ENCODE peak calls at places on chromosomes 1 and 21, in eight cellular contexts. R is GM23338, W is K562, Y is GM12878, M is HepG2, G is H1, J is HCT116, V is endothelial cell of umbilical vein. N is an unnamed sample.

GRCh38 chr1:200405273-200405672 is 4.6 kb downstream of the ZNF281 start:
- DNase-seq in R (no peak), W (no peak), Y (no peak), M (peak), G (no peak), J (no peak), V (no peak), N (no peak)

GRCh38 chr1:79264975-79265818 is 258.7 kb upstream of the ADGRL4 start:
- DNase-seq in R (no peak), W (no peak), Y (no peak), M (no peak), G (no peak), J (no peak), V (no peak), N (peak)

GRCh38 chr1:32888134-32888533 is 1.8 kb downstream of the HPCA start:
- DNase-seq in R (no peak), W (no peak), Y (no peak), M (no peak), G (no peak), J (no peak), V (no peak), N (no peak)

GRCh38 chr1:44812822-44813543 is 4.7 kb downstream of the BTBD19 start:
- DNase-seq in R (no peak), W (no peak), Y (no peak), M (no peak), G (no peak), J (no peak), V (no peak), N (no peak)

GRCh38 chr21:45416619-45417018 is 11.7 kb downstream of the COL18A1 start:
- DNase-seq in R (peak), W (no peak), Y (no peak), M (no peak), G (no peak), J (no peak), V (no peak), N (no peak)

GRCh38 chr1:181149326-181150000 is 61.0 kb downstream of the IER5 start:
- DNase-seq in R (peak), W (no peak), Y (no peak), M (no peak), G (no peak), J (no peak), V (no peak), N (no peak)

GRCh38 chr1:156114919-156115513 is 505 bp downstream of the LMNA start:
- DNase-seq in R (peak), W (no peak), Y (no peak), M (no peak), G (no peak), J (no peak), V (peak), N (no peak)

GRCh38 chr1:8025061-8025670 is 943 bp downstream of the ERRFI1 start:
- DNase-seq in R (no peak), W (no peak), Y (no peak), M (no peak), G (no peak), J (no peak), V (no peak), N (no peak)

GRCh38 chr1:43994794-43995790 is 3.7 kb downstream of the CCDC24 start:
- DNase-seq in R (peak), W (peak), Y (no peak), M (peak), G (peak), J (no peak), V (no peak), N (no peak)

GRCh38 chr1:109615879-109616278 is 3.5 kb downstream of the GNAT2 start:
- DNase-seq in R (no peak), W (no peak), Y (no peak), M (no peak), G (no peak), J (no peak), V (peak), N (no peak)

GRCh38 chr1:164588388-164589341 is 29.7 kb downstream of the PBX1 start:
- DNase-seq in R (peak), W (no peak), Y (no peak), M (no peak), G (no peak), J (no peak), V (peak), N (no peak)

GRCh38 chr1:58785424-58786058 is 1.7 kb upstream of the JUN start:
- DNase-seq in R (peak), W (peak), Y (peak), M (peak), G (no peak), J (no peak), V (no peak), N (no peak)

GRCh38 chr1:151458936-151459330 is 361 bp downstream of the POGZ start:
- DNase-seq in R (peak), W (peak), Y (no peak), M (peak), G (no peak), J (peak), V (peak), N (no peak)

GRCh38 chr21:39726133-39726532 is 18.9 kb upstream of the IGSF5 start:
- DNase-seq in R (peak), W (no peak), Y (no peak), M (no peak), G (no peak), J (no peak), V (no peak), N (no peak)

GRCh38 chr1:75130312-75130677 is 3.9 kb upstream of the LHX8 start:
- DNase-seq in R (peak), W (no peak), Y (no peak), M (no peak), G (no peak), J (no peak), V (no peak), N (no peak)

GRCh38 chr1:246492611-246493245 is 14.4 kb downstream of the SMYD3 start:
- DNase-seq in R (peak), W (peak), Y (no peak), M (peak), G (no peak), J (peak), V (peak), N (peak)

GRCh38 chr1:146020058-146020738 is 1.3 kb downstream of the HJV start:
- DNase-seq in R (peak), W (no peak), Y (no peak), M (peak), G (no peak), J (no peak), V (no peak), N (no peak)

GRCh38 chr1:225519166-225519863 is 91.5 kb upstream of the LBR start:
- DNase-seq in R (peak), W (no peak), Y (no peak), M (no peak), G (peak), J (no peak), V (no peak), N (no peak)

GRCh38 chr1:219296916-219297315 is 123.2 kb downstream of the LYPLAL1 start:
- DNase-seq in R (no peak), W (no peak), Y (no peak), M (no peak), G (no peak), J (no peak), V (peak), N (no peak)

GRCh38 chr1:155077346-155077745 is 1.3 kb upstream of the EFNA3 start:
- DNase-seq in R (no peak), W (peak), Y (no peak), M (no peak), G (no peak), J (no peak), V (no peak), N (no peak)

GRCh38 chr1:117284408-117285215 is 73.9 kb upstream of the VTCN1 start:
- DNase-seq in R (peak), W (peak), Y (no peak), M (peak), G (no peak), J (peak), V (peak), N (peak)

GRCh38 chr1:32180186-32181060 is 948 bp downstream of the TXLNA start:
- DNase-seq in R (peak), W (peak), Y (no peak), M (peak), G (no peak), J (no peak), V (no peak), N (no peak)

GRCh38 chr1:156859523-156860112 is 701 bp upstream of the INSRR start:
- DNase-seq in R (peak), W (no peak), Y (no peak), M (no peak), G (no peak), J (no peak), V (peak), N (no peak)

GRCh38 chr1:90761156-90761555 is 44.1 kb upstream of the BARHL2 start:
- DNase-seq in R (peak), W (no peak), Y (no peak), M (no peak), G (no peak), J (no peak), V (no peak), N (no peak)

GRCh38 chr1:37477198-37477931 is 3.0 kb downstream of the ZC3H12A start:
- DNase-seq in R (peak), W (no peak), Y (peak), M (peak), G (no peak), J (no peak), V (peak), N (no peak)
- H3K4me3 ChIP-seq in R (peak), W (peak), Y (peak), M (peak), G (peak), J (peak), V (peak), N (peak)

GRCh38 chr1:87129606-87130005 is 199.1 kb upstream of the LMO4 start:
- DNase-seq in R (no peak), W (no peak), Y (no peak), M (no peak), G (no peak), J (no peak), V (no peak), N (no peak)

GRCh38 chr1:87130437-87130836 is 198.2 kb upstream of the LMO4 start:
- DNase-seq in R (no peak), W (no peak), Y (no peak), M (no peak), G (no peak), J (no peak), V (no peak), N (no peak)

GRCh38 chr1:87127581-87127980 is 201.1 kb upstream of the LMO4 start:
- DNase-seq in R (no peak), W (no peak), Y (no peak), M (no peak), G (no peak), J (no peak), V (no peak), N (no peak)

GRCh38 chr1:87129038-87129437 is 199.6 kb upstream of the LMO4 start:
- DNase-seq in R (no peak), W (no peak), Y (no peak), M (no peak), G (no peak), J (no peak), V (no peak), N (no peak)

GRCh38 chr1:87127131-87127530 is 201.5 kb upstream of the LMO4 start:
- DNase-seq in R (no peak), W (no peak), Y (no peak), M (no peak), G (no peak), J (no peak), V (no peak), N (no peak)
- TF ChIP-seq POLR2AphosphoS5 in R (no peak), W (no peak), Y (no peak), M (no peak), G (no peak), J (no peak), V (no peak), N (no peak)

GRCh38 chr1:67307251-67308060 is at the start of gene IL12RB2:
- DNase-seq in R (peak), W (no peak), Y (no peak), M (no peak), G (no peak), J (no peak), V (no peak), N (no peak)
- TF ChIP-seq EZH2 in R (no peak), W (no peak), Y (no peak), M (no peak), G (peak), J (no peak), V (peak), N (no peak)

GRCh38 chr1:48470506-48470905 is 1.5 kb downstream of the SPATA6 start:
- DNase-seq in R (peak), W (no peak), Y (no peak), M (no peak), G (no peak), J (no peak), V (peak), N (no peak)
- H3K4me3 ChIP-seq in R (peak), W (no peak), Y (no peak), M (no peak), G (peak), J (no peak), V (no peak), N (peak)

GRCh38 chr1:116147972-116148371 is 36.8 kb downstream of the MAB21L3 start:
- DNase-seq in R (peak), W (no peak), Y (no peak), M (no peak), G (no peak), J (no peak), V (no peak), N (no peak)

GRCh38 chr1:116147114-116147510 is 35.9 kb downstream of the MAB21L3 start:
- DNase-seq in R (no peak), W (no peak), Y (no peak), M (no peak), G (no peak), J (no peak), V (no peak), N (no peak)

GRCh38 chr1:116148967-116149366 is 37.8 kb downstream of the MAB21L3 start:
- DNase-seq in R (no peak), W (no peak), Y (no peak), M (no peak), G (no peak), J (no peak), V (no peak), N (no peak)

GRCh38 chr1:116139592-116140134 is 28.5 kb downstream of the MAB21L3 start:
- DNase-seq in R (no peak), W (no peak), Y (no peak), M (no peak), G (no peak), J (no peak), V (no peak), N (no peak)

GRCh38 chr1:116144151-116144550 is 33.0 kb downstream of the MAB21L3 start:
- DNase-seq in R (no peak), W (no peak), Y (no peak), M (no peak), G (no peak), J (no peak), V (no peak), N (no peak)
- TF ChIP-seq POLR2AphosphoS5 in R (no peak), W (no peak), Y (no peak), M (no peak), G (no peak), J (no peak), V (no peak), N (no peak)

DNA sequence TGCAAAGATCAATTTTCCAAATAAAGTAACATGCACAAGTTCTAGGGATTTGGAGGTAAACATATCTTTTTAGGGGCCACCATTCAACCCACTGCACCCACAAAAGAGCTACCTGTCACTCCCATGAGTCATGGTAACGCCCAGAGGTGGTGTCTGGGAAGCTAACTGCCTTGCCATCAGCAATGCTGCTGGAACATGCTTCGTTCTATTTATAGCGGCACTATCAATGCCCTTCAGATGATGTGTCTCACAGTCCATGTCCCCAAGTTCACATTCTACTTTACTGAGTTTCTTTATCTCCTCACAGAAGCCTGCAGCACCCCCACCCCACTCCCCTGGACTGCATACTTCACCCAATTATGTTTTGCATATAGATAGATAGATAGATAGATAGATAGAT is 95.4 kb downstream of the LPAR3 start:
- DNase-seq in R (no peak), W (no peak), Y (no peak), M (no peak), G (no peak), J (no peak), V (no peak), N (no peak)
- TF ChIP-seq EZH2 in R (no peak), W (no peak), Y (no peak), M (no peak), G (no peak), J (no peak), V (no peak), N (no peak)

DNA sequence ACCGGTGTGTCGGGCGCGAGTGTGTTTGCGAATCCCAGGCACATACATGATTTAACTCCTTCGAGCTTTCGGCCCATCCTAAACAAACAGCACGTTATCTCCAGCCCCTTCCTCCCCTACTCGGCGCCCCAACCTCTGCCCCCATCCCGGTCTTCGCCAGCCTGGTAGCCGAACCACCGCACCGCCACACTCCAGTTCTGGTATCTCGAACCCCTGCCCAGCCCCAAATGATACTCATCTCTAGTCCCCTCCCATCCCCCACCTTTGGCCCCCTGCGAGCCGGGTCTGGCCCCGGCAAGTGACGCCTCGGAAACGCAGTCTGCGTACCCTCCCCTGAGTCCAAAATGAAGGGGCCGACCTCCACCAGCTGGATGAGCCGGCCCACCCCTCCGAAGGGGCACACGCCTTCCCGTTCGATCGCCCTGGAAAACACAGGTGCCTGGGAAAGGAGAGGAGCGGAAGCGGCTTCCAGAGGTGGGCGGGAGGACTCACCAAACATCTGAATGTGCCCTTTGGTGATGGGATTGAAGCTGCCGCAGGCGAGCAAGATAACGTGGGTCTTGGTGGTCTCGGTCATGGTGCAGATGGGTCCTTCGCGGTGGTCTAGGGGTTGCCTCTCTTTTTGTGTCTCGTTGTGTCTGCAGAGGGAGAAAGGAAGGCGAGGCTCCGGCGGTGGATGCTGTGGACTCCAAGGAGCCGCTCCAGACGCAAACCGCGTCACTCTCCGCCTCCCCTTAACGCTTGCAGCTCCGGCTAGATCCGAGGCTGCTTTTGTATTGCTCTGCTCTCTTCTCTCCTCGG is at the start of gene NMNAT2:
- DNase-seq in R (peak), W (no peak), Y (no peak), M (no peak), G (no peak), J (no peak), V (no peak), N (no peak)
- H3K4me3 ChIP-seq in R (peak), W (no peak), Y (no peak), M (no peak), G (peak), J (no peak), V (no peak), N (peak)

GRCh38 chr1:179587336-179587735 is 4.3 kb upstream of the TDRD5 start:
- DNase-seq in R (no peak), W (no peak), Y (no peak), M (no peak), G (no peak), J (no peak), V (no peak), N (no peak)

GRCh38 chr1:179591253-179591591 is 410 bp upstream of the TDRD5 start:
- DNase-seq in R (no peak), W (no peak), Y (no peak), M (no peak), G (no peak), J (no peak), V (no peak), N (no peak)

GRCh38 chr1:179588425-179589024 is 3.1 kb upstream of the TDRD5 start:
- DNase-seq in R (no peak), W (no peak), Y (no peak), M (peak), G (no peak), J (no peak), V (no peak), N (no peak)

GRCh38 chr1:179590671-179591070 is 961 bp upstream of the TDRD5 start:
- DNase-seq in R (no peak), W (no peak), Y (no peak), M (no peak), G (no peak), J (no peak), V (no peak), N (no peak)

DNA sequence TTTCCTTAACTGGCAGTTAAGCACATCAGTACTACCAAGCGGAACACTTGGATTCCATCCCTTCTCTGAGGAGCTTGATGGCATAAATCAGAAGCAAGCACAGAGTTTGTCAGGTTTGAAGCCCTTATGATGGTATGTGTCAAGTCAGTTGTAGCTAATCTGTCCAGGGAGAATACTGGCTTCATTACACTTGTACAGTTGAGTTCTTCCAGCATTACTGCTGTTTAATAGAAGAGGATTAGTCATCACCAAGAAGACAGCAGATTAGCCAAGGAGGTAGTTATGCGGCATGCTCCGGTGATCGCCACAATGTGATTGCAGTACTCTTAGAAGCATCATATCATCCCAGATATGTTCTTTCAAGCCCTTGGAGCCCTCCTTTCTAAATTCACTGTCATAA is 2.1 kb upstream of the TDRD5 start:
- DNase-seq in R (no peak), W (no peak), Y (no peak), M (no peak), G (no peak), J (no peak), V (no peak), N (no peak)
- TF ChIP-seq POLR2AphosphoS5 in R (no peak), W (no peak), Y (no peak), M (no peak), G (no peak), J (no peak), V (no peak), N (no peak)

DNA sequence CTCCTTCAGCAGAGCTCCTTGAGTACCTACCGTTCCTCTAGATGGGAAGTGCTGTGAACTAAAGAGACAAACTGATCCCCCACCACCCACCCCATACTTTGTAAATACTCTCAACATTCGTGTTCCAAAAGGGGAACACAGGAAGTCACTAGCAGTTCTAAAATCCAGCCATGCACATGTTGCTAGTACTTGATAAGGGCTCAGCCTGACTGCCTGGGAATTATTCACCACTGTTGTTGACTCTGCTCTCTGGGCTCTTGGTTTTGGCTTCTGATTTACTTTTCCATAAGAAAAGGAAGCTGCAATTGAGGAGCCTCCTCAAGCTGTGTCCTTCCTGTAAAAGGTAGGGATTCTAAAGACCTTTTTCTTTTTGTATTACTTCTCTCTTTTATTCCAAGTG is 67.5 kb downstream of the IVNS1ABP start:
- DNase-seq in R (peak), W (no peak), Y (no peak), M (no peak), G (no peak), J (no peak), V (peak), N (no peak)
- TF ChIP-seq EZH2 in R (no peak), W (no peak), Y (no peak), M (no peak), G (no peak), J (no peak), V (no peak), N (no peak)

DNA sequence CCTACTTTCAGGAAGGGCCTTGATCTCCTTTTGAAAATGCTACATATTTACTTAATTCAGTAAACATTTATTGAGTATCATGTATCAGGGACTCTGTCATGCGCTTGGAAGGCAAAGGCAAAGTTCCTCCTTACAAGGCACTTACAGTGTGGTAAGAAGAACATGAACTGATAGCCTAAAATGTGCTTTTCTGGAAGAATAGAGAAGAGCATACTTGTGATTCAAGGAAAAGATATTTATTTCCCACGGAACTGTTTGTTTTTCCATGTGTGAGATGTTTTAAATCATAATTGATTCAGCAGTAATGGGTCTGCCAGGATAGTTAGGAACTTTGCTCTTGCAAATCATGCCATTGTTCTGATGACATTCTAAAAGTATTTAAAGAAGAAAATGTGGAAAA is 110.1 kb upstream of the ZNHIT6 start:
- DNase-seq in R (peak), W (no peak), Y (no peak), M (no peak), G (no peak), J (no peak), V (no peak), N (no peak)
- H3K4me3 ChIP-seq in R (no peak), W (no peak), Y (no peak), M (no peak), G (no peak), J (no peak), V (no peak), N (no peak)

N was measured in SK-N-MC.